ENCODE peak calls at places on chromosomes 16 and 17, in four cellular contexts. E is upper lobe of right lung, G is mucosa of descending colon, X is GM12864. S is an unnamed sample.

GRCh38 chr17:7987112-7987893 is 15.1 kb upstream of the GUCY2D start:
- DNase-seq in E (no peak), G (no peak), X (no peak), S (no peak)

GRCh38 chr17:48299760-48300159 is 130.3 kb downstream of the SKAP1 start:
- DNase-seq in E (no peak), G (no peak), X (peak), S (no peak)

GRCh38 chr16:50068550-50068949 is 2.8 kb downstream of the HEATR3 start:
- DNase-seq in E (no peak), G (no peak), X (no peak), S (peak)

GRCh38 chr17:81329279-81329926 is 34.3 kb upstream of the SLC38A10 start:
- DNase-seq in E (peak), G (peak), X (no peak), S (peak)

GRCh38 chr16:568401-569258 is 1.1 kb upstream of the PIGQ start:
- DNase-seq in E (no peak), G (peak), X (no peak), S (no peak)

GRCh38 chr17:49707246-49707607 is 537 bp downstream of the SLC35B1 start:
- DNase-seq in E (no peak), G (no peak), X (no peak), S (no peak)

GRCh38 chr17:41800601-41801373 is 11.0 kb downstream of the P3H4 start:
- DNase-seq in E (peak), G (peak), X (no peak), S (peak)

GRCh38 chr16:88649195-88649923 is 1.5 kb downstream of the CYBA start:
- DNase-seq in E (peak), G (peak), X (no peak), S (no peak)

GRCh38 chr16:8908779-8909468 is 26.8 kb downstream of the LITAFD start:
- DNase-seq in E (no peak), G (no peak), X (no peak), S (no peak)

GRCh38 chr16:59330030-59330670 is 596.0 kb upstream of the GOT2 start:
- DNase-seq in E (no peak), G (no peak), X (no peak), S (peak)

GRCh38 chr16:29738514-29738913 is 7.3 kb downstream of the C16orf54 start:
- DNase-seq in E (no peak), G (no peak), X (no peak), S (no peak)

GRCh38 chr17:48610282-48611211 is at the start of gene HOXB7:
- DNase-seq in E (peak), G (peak), X (no peak), S (no peak)

GRCh38 chr17:74490716-74491115 is 24.3 kb downstream of the CD300A start:
- DNase-seq in E (peak), G (no peak), X (no peak), S (no peak)

GRCh38 chr16:87325480-87325879 is 8.3 kb upstream of the C16orf95 start:
- DNase-seq in E (no peak), G (no peak), X (no peak), S (no peak)

GRCh38 chr16:23296994-23297393 is 5.1 kb upstream of the SCNN1B start:
- DNase-seq in E (no peak), G (no peak), X (no peak), S (no peak)

GRCh38 chr17:9833922-9834321 is 8.2 kb downstream of the GLP2R start:
- DNase-seq in E (no peak), G (no peak), X (no peak), S (no peak)

GRCh38 chr17:31575043-31575442 is 183.6 kb downstream of the RAB11FIP4 start:
- DNase-seq in E (no peak), G (no peak), X (no peak), S (no peak)

GRCh38 chr16:86929149-86929871 is 351.0 kb downstream of the FOXL1 start:
- DNase-seq in E (no peak), G (no peak), X (no peak), S (no peak)

GRCh38 chr16:73042807-73043206 is 5.1 kb downstream of the ZFHX3 start:
- DNase-seq in E (no peak), G (no peak), X (no peak), S (no peak)

GRCh38 chr17:81345211-81346089 is 49.8 kb upstream of the BAHCC1 start:
- DNase-seq in E (peak), G (peak), X (no peak), S (peak)

GRCh38 chr17:75130059-75130631 is 1.4 kb downstream of the NT5C start:
- DNase-seq in E (no peak), G (peak), X (no peak), S (no peak)

GRCh38 chr17:72165202-72165972 is 44.6 kb downstream of the SOX9 start:
- DNase-seq in E (no peak), G (no peak), X (no peak), S (no peak)

GRCh38 chr17:51703364-51704341 is 443.3 kb downstream of the UTP18 start:
- DNase-seq in E (no peak), G (no peak), X (no peak), S (no peak)

GRCh38 chr17:81636505-81637288 is at the start of the genes NPLOC4 and TSPAN10:
- DNase-seq in E (peak), G (peak), X (peak), S (peak)

GRCh38 chr17:34378664-34379101 is 15.7 kb upstream of the CCL1 start:
- DNase-seq in E (no peak), G (no peak), X (peak), S (no peak)

GRCh38 chr16:27943766-27944165 is 119.7 kb downstream of the GSG1L start:
- DNase-seq in E (no peak), G (no peak), X (no peak), S (no peak)

GRCh38 chr17:73986641-73987177 is 216.8 kb upstream of the RPL38 start:
- DNase-seq in E (peak), G (no peak), X (no peak), S (no peak)

GRCh38 chr16:56357291-56357764 is 68.0 kb downstream of the AMFR start:
- DNase-seq in E (no peak), G (peak), X (no peak), S (peak)

GRCh38 chr17:38606646-38607611 is 1.2 kb upstream of the SRCIN1 start:
- DNase-seq in E (no peak), G (peak), X (no peak), S (no peak)

GRCh38 chr16:23148166-23148512 is 1.1 kb downstream of the USP31 start:
- DNase-seq in E (no peak), G (no peak), X (no peak), S (no peak)

GRCh38 chr16:90028985-90029384 is 9.7 kb upstream of the DBNDD1 start:
- DNase-seq in E (no peak), G (no peak), X (no peak), S (no peak)

GRCh38 chr17:33976816-33977215 is 278.3 kb upstream of the CCL2 start:
- DNase-seq in E (no peak), G (no peak), X (no peak), S (no peak)

GRCh38 chr17:72284806-72285205 is 164.0 kb downstream of the SOX9 start:
- DNase-seq in E (no peak), G (no peak), X (no peak), S (no peak)

GRCh38 chr16:1638757-1639156 is 26.6 kb downstream of the CRAMP1 start:
- DNase-seq in E (no peak), G (no peak), X (no peak), S (no peak)

GRCh38 chr16:1639840-1640239 is 27.7 kb downstream of the CRAMP1 start:
- DNase-seq in E (no peak), G (no peak), X (no peak), S (no peak)

GRCh38 chr16:1635070-1635469 is 22.9 kb downstream of the CRAMP1 start:
- DNase-seq in E (no peak), G (no peak), X (no peak), S (no peak)

GRCh38 chr16:1639282-1639681 is 27.1 kb downstream of the CRAMP1 start:
- DNase-seq in E (no peak), G (no peak), X (no peak), S (no peak)

GRCh38 chr16:1637526-1637925 is 25.4 kb downstream of the CRAMP1 start:
- DNase-seq in E (no peak), G (no peak), X (no peak), S (no peak)
- TF ChIP-seq CTCF in E (no peak), G (no peak), X (no peak), S (no peak)

DNA sequence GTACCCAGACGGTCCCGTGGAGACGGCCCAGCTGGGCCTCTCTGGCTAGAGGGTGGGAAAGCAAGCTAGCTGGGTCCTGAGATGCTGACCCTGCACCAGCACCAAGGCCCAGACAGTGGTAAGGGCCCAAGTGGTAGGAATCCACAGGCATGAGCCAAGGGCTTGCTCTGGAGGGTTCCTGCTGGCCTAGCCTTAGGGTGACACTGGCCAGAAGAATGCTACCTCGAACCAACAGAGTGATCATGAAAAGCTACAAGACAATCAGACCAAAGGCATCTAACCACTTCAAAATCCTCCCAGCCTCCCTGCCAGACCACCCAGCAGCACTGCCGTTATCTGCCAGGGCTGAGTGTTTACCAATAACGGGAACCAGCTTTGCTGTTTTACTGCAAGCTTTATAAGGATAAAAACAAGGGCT is 13.2 kb downstream of the HIC1 start:
- DNase-seq in E (no peak), G (peak), X (no peak), S (peak)
- TF ChIP-seq CTCF in E (no peak), G (no peak), X (no peak), S (peak)

GRCh38 chr17:76682306-76682705 is 28.5 kb downstream of the MXRA7 start:
- DNase-seq in E (no peak), G (peak), X (no peak), S (no peak)

GRCh38 chr17:76684756-76685155 is 26.0 kb downstream of the MXRA7 start:
- DNase-seq in E (no peak), G (no peak), X (no peak), S (no peak)

GRCh38 chr17:76681222-76682137 is 29.3 kb downstream of the MXRA7 start:
- DNase-seq in E (peak), G (peak), X (no peak), S (peak)

GRCh38 chr17:76683921-76684745 is 26.6 kb downstream of the MXRA7 start:
- DNase-seq in E (no peak), G (no peak), X (no peak), S (no peak)

DNA sequence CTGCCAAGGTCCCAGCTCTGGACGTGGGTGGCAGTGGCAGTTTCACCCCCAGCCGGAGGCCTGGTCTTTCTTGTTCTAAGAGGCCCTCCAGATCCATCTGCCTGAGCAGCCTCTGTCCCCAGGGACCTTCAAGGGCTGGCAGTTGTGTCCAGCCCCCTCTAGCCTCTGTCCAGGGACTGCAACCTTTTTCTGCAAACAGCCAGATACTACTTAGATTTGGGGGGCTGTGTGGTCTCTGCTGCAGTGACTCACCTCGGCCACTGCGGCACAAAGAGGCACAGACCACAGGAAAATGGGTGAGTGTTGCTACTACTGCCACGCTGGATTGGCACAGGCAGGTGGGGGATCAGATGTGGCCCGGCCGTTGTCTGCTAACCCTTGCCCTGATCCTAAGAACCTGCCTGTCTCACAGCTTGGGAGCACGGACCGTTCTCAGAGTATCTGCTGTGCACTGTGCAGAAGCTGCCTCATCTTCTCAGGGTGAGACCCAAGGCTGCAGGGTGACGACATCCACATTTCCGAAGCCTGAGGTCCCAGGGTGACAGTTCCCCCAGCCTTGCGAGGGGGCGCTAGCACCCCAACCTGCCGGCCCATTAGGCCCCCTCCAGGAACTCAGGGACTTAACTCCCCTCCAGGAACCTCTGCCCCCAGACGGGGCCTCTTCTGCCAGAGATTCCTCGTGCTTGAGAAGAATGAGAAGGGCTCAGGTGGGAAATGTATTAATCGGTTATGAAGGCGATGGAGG is 27.6 kb downstream of the MXRA7 start:
- DNase-seq in E (no peak), G (no peak), X (no peak), S (no peak)
- TF ChIP-seq CTCF in E (no peak), G (no peak), X (no peak), S (peak)

GRCh38 chr16:81633147-81633619 is 145.9 kb upstream of the PLCG2 start:
- DNase-seq in E (no peak), G (no peak), X (no peak), S (no peak)
- TF ChIP-seq CTCF in E (peak), G (no peak), X (peak), S (peak)

GRCh38 chr16:85557083-85557975 is 55.8 kb upstream of the GSE1 start:
- DNase-seq in E (peak), G (peak), X (no peak), S (no peak)

GRCh38 chr16:85560932-85561247 is 52.2 kb upstream of the GSE1 start:
- DNase-seq in E (no peak), G (no peak), X (no peak), S (no peak)

GRCh38 chr16:85556456-85557082 is 56.6 kb upstream of the GSE1 start:
- DNase-seq in E (peak), G (peak), X (no peak), S (no peak)

GRCh38 chr16:85555549-85556455 is 57.3 kb upstream of the GSE1 start:
- DNase-seq in E (peak), G (peak), X (no peak), S (no peak)

GRCh38 chr16:85557976-85558589 is 55.0 kb upstream of the GSE1 start:
- DNase-seq in E (no peak), G (peak), X (no peak), S (no peak)
- TF ChIP-seq CTCF in E (no peak), G (peak), X (no peak), S (no peak)

GRCh38 chr16:78925071-78925714 is 675.3 kb downstream of the MAF start:
- DNase-seq in E (peak), G (peak), X (peak), S (no peak)
- TF ChIP-seq CTCF in E (peak), G (no peak), X (peak), S (peak)

GRCh38 chr16:68629315-68629900 is 15.7 kb upstream of the CDH3 start:
- DNase-seq in E (no peak), G (no peak), X (no peak), S (no peak)
- TF ChIP-seq CTCF in E (no peak), G (no peak), X (no peak), S (no peak)

GRCh38 chr16:54928016-54928356 is 2.7 kb upstream of the IRX5 start:
- DNase-seq in E (no peak), G (no peak), X (no peak), S (peak)

GRCh38 chr16:54928421-54929089 is 2.1 kb upstream of the IRX5 start:
- DNase-seq in E (peak), G (peak), X (peak), S (peak)

GRCh38 chr16:54930034-54930938 is at the start of gene IRX5:
- DNase-seq in E (peak), G (peak), X (peak), S (peak)

GRCh38 chr16:54931041-54931756 is 534 bp downstream of the IRX5 start:
- DNase-seq in E (peak), G (peak), X (no peak), S (peak)

DNA sequence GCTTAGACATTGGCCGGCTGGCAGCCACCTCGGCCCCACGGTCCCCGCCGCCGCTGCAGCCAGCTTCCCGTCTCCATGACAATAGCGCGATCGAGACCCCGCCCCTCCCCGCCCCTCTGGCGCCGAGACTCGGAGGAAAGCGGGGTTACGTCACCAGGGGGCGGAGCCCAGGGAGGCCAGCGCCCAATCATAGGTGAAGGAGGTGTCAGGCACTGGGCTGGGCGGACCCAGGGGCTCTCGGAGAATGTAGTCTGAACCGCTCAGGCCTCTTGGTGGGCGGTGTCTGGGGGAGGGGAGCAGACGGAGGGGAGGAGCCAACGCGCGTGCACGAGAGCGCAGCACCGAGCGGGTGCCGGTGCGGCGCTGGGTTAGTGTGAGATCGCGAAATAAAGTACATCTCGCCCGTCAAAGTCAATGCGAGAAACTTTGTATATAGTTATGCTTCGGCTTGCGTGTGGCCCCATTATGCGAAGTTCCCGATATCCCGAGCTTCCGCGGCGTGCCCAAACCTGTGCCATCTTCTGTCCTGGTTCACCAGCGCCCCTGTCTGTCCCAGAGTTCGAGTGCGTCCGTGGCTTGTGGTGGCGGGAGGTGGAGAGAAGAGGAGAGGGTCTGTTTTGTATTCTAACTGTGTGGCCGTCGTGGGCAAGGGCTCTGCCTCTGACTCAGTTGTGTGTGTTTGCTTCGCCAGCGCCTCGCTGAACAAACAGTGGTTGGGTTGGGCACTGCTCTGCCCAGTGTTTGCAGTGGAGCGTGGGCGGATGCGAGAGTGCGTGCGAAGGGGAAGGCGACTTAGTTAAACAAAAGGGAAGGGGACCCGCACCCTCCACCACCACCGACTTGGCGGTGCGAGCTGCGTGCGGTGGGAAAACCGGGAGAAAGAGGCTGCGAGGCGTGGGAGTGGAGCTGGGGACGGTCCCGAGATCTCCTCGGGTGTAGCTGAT is 1.3 kb upstream of the IRX5 start:
- DNase-seq in E (peak), G (peak), X (peak), S (peak)
- TF ChIP-seq CTCF in E (no peak), G (no peak), X (no peak), S (peak)

GRCh38 chr17:37207103-37207502 is 168.7 kb upstream of the C17orf78 start:
- DNase-seq in E (no peak), G (no peak), X (no peak), S (no peak)

GRCh38 chr17:37206299-37206698 is 169.5 kb upstream of the C17orf78 start:
- DNase-seq in E (no peak), G (no peak), X (no peak), S (no peak)

GRCh38 chr17:37213927-37214326 is 161.9 kb upstream of the C17orf78 start:
- DNase-seq in E (no peak), G (no peak), X (no peak), S (no peak)

GRCh38 chr17:37212184-37212583 is 163.6 kb upstream of the C17orf78 start:
- DNase-seq in E (no peak), G (no peak), X (no peak), S (peak)
- TF ChIP-seq CTCF in E (no peak), G (no peak), X (no peak), S (peak)

DNA sequence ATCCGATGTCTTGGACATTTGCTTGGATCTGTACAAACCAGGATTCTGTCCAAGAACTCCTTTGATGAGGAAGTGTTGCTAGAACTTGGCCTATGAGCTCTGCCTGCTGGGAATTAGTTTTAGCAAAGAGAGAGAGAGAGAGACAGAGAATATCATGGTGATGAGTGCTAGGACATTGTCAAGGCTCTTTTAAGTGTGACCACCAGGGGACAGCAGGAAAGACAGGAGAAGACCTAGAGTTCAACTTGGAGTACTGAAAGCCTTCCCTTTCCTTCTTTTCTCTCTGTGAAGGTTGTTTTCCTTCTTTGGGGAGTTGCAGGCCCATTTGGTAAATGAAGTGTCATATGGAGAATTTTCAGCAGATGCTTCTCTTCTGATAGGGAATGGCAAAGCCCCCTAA is 389.2 kb upstream of the HSBP1 start:
- DNase-seq in E (no peak), G (no peak), X (no peak), S (no peak)
- TF ChIP-seq CTCF in E (no peak), G (no peak), X (peak), S (peak)

S was measured in HFFc6.